ENCODE peak calls at places on chromosomes 12 and 14, in ten cellular contexts. U is tibial nerve, K is left ventricle myocardium inferior, F is body of pancreas, Z is mesenchymal stem cell, Q is astrocyte, Y is IMR-90, H is fibroblast of lung, A is transverse colon, P is lower lobe of right lung. J is an unnamed sample. For H3K4me1 and H3K27me3, the result is how much of the 10 kb centered on the place peaks cover.

GRCh38 chr14:50030049-50030448 is 86.3 kb downstream of the VCPKMT start:
- DNase-seq in U (no peak), K (no peak), F (no peak), Z (no peak), Q (no peak), Y (no peak), H (no peak), A (no peak), P (no peak), J (no peak)

GRCh38 chr14:101233016-101233355 is 328.3 kb upstream of the DIO3 start:
- DNase-seq in U (no peak), K (no peak), F (no peak), Z (no peak), Q (no peak), Y (no peak), H (no peak), A (no peak), P (no peak), J (no peak)

GRCh38 chr14:102592969-102593840 is 756 bp downstream of the RCOR1 start:
- DNase-seq in U (peak), K (peak), F (peak), Z (peak), Q (no peak), Y (peak), H (no peak), A (peak), P (peak), J (peak)

GRCh38 chr12:91383106-91383505 is 200.5 kb upstream of the DCN start:
- DNase-seq in U (no peak), K (no peak), F (no peak), Z (no peak), Q (no peak), Y (peak), H (peak), A (no peak), P (no peak), J (no peak)

GRCh38 chr12:103273645-103274044 is 222.1 kb downstream of the C12orf42 start:
- DNase-seq in U (no peak), K (no peak), F (no peak), Z (no peak), Q (no peak), Y (no peak), H (no peak), A (no peak), P (no peak), J (no peak)

GRCh38 chr12:117641885-117642284 is 280.5 kb upstream of the NOS1 start:
- DNase-seq in U (no peak), K (no peak), F (no peak), Z (no peak), Q (no peak), Y (no peak), H (no peak), A (no peak), P (no peak), J (no peak)

GRCh38 chr14:101791919-101792572 is 30.5 kb downstream of the PPP2R5C start:
- DNase-seq in U (no peak), K (no peak), F (no peak), Z (peak), Q (peak), Y (peak), H (peak), A (no peak), P (no peak), J (peak)

GRCh38 chr12:67795235-67795634 is 146.7 kb downstream of the DYRK2 start:
- DNase-seq in U (no peak), K (no peak), F (no peak), Z (no peak), Q (no peak), Y (peak), H (no peak), A (no peak), P (no peak), J (no peak)

GRCh38 chr12:116161588-116161987 is 115.9 kb downstream of the MED13L start:
- DNase-seq in U (no peak), K (no peak), F (no peak), Z (no peak), Q (no peak), Y (peak), H (peak), A (no peak), P (no peak), J (no peak)

GRCh38 chr14:104175041-104175440 is 36.7 kb downstream of the KIF26A start:
- DNase-seq in U (no peak), K (no peak), F (no peak), Z (no peak), Q (no peak), Y (no peak), H (no peak), A (no peak), P (no peak), J (no peak)

GRCh38 chr12:58416211-58416610 is 474.8 kb downstream of the ATP23 start:
- DNase-seq in U (no peak), K (no peak), F (no peak), Z (peak), Q (peak), Y (peak), H (peak), A (no peak), P (no peak), J (peak)

DNA sequence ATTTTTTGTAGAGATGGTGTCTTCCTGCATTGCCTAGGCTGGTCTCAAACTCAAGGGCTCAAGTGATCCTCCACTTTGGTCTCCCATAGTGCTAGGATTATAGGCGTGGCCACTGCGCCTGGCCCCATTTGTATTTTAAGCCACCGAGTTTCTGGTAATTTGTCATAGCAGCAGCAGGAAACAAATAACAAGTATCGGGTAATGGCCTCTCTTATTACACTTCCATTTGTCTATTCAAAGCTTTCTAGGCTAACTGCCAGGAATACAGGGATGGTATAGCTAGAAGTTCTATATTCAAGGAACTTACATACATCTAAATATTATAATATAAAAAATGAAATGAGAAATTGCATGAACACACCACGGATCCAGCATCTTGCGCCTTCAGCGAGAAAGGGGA is 9.4 kb downstream of the BDKRB1 start:
- DNase-seq in U (no peak), K (no peak), F (no peak), Z (no peak), Q (no peak), Y (peak), H (peak), A (no peak), P (no peak), J (no peak)
- H3K4me3 ChIP-seq in U (no peak), K (no peak), F (no peak), Z (no peak), Q (no peak), Y (no peak), H (no peak), A (no peak), P (no peak), J (no peak)

GRCh38 chr12:46361667-46362034 is 10.9 kb downstream of the SLC38A2 start:
- DNase-seq in U (no peak), K (no peak), F (no peak), Z (no peak), Q (no peak), Y (no peak), H (peak), A (no peak), P (no peak), J (no peak)
- H3K4me1 ChIP-seq in U (under half), K (half or more), F (half or more), Z (under half), Q (under half), Y (under half), H (under half), A (under half), P (under half), J (under half)

DNA sequence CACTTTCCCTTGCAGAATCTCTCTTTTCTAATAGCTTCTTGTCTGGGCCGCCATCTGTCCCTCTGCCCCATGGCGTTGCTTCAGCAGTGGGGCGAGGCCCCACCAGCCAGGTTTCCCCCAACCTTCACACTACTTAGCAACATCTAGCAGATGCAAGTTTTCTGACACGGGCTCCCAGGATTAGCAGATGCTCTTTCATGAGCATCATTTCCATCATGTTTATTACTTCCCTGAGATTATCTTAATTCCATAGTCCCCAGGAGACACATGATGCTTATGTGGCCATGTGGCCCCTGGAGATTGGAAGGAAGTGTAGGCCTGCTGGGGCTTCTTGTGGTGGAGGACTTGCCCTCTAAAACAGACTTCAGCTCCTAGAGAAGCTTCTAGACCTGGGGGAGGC is 102.0 kb upstream of the MYL2 start:
- DNase-seq in U (no peak), K (no peak), F (no peak), Z (no peak), Q (no peak), Y (no peak), H (no peak), A (no peak), P (no peak), J (no peak)
- H3K27me3 ChIP-seq in U (under half), K (half or more), F (under half), Z (under half), Q (under half), Y (under half), H (under half), A (under half), P (under half), J (under half)

GRCh38 chr12:52079576-52080402 is at the start of gene SMIM41:
- DNase-seq in U (no peak), K (no peak), F (no peak), Z (no peak), Q (no peak), Y (no peak), H (peak), A (no peak), P (peak), J (no peak)

GRCh38 chr12:52080403-52081201 is 1.1 kb downstream of the SMIM41 start:
- DNase-seq in U (no peak), K (no peak), F (no peak), Z (peak), Q (no peak), Y (no peak), H (no peak), A (no peak), P (no peak), J (no peak)

GRCh38 chr12:52082026-52082667 is 2.6 kb downstream of the SMIM41 start:
- DNase-seq in U (peak), K (peak), F (peak), Z (peak), Q (peak), Y (peak), H (peak), A (no peak), P (no peak), J (no peak)

GRCh38 chr12:52082668-52082987 is 3.1 kb downstream of the SMIM41 start:
- DNase-seq in U (no peak), K (no peak), F (no peak), Z (no peak), Q (no peak), Y (no peak), H (no peak), A (no peak), P (no peak), J (no peak)

GRCh38 chr12:52081263-52081733 is 1.8 kb downstream of the SMIM41 start:
- DNase-seq in U (no peak), K (no peak), F (no peak), Z (peak), Q (no peak), Y (no peak), H (peak), A (no peak), P (no peak), J (peak)
- H3K4me3 ChIP-seq in U (peak), K (peak), F (no peak), Z (no peak), Q (no peak), Y (no peak), H (peak), A (no peak), P (peak), J (no peak)

GRCh38 chr12:64085154-64085553 is 136.9 kb downstream of the KICS2 start:
- DNase-seq in U (no peak), K (no peak), F (no peak), Z (no peak), Q (no peak), Y (no peak), H (no peak), A (no peak), P (no peak), J (no peak)

GRCh38 chr12:64085996-64086395 is 136.1 kb downstream of the KICS2 start:
- DNase-seq in U (no peak), K (no peak), F (no peak), Z (no peak), Q (no peak), Y (peak), H (peak), A (no peak), P (no peak), J (no peak)

GRCh38 chr12:64090047-64090446 is 132.0 kb downstream of the KICS2 start:
- DNase-seq in U (no peak), K (no peak), F (no peak), Z (peak), Q (no peak), Y (no peak), H (no peak), A (no peak), P (no peak), J (no peak)

GRCh38 chr12:64088431-64089349 is 133.4 kb downstream of the KICS2 start:
- DNase-seq in U (peak), K (peak), F (peak), Z (peak), Q (peak), Y (peak), H (peak), A (peak), P (no peak), J (peak)

GRCh38 chr12:64086946-64087345 is 135.2 kb downstream of the KICS2 start:
- DNase-seq in U (no peak), K (no peak), F (no peak), Z (no peak), Q (no peak), Y (peak), H (no peak), A (no peak), P (no peak), J (no peak)
- H3K4me1 ChIP-seq in U (under half), K (half or more), F (under half), Z (under half), Q (under half), Y (under half), H (under half), A (under half), P (half or more), J (under half)

GRCh38 chr14:26204362-26204953 is 393.4 kb downstream of the NOVA1 start:
- DNase-seq in U (no peak), K (no peak), F (no peak), Z (peak), Q (no peak), Y (no peak), H (peak), A (no peak), P (no peak), J (no peak)

GRCh38 chr14:26200675-26201074 is 397.2 kb downstream of the NOVA1 start:
- DNase-seq in U (no peak), K (no peak), F (no peak), Z (peak), Q (peak), Y (peak), H (peak), A (no peak), P (no peak), J (no peak)

GRCh38 chr14:26194816-26195215 is 403.0 kb downstream of the NOVA1 start:
- DNase-seq in U (no peak), K (no peak), F (no peak), Z (no peak), Q (no peak), Y (no peak), H (no peak), A (no peak), P (no peak), J (no peak)

GRCh38 chr14:26199599-26200370 is 398.0 kb downstream of the NOVA1 start:
- DNase-seq in U (no peak), K (no peak), F (no peak), Z (peak), Q (peak), Y (no peak), H (peak), A (no peak), P (no peak), J (peak)

DNA sequence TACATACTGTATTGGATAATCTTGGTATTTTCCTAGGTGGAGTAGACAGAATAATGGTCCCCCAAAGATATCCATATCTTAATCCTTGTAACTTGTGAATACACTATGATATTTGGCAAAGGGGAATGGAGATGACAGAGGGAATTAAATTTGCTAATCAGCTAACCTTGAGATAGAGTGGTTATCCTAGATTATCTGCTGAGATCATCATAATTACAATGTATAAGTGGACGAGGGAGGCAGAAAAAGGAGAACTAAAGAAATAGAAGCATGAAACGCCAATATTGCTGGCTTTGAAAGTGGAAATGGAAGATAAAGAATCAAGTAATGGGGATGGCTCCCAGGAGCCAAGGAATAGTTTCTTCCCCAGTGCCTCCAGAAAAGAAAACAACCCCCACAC is 398.7 kb downstream of the NOVA1 start:
- DNase-seq in U (no peak), K (no peak), F (no peak), Z (no peak), Q (no peak), Y (no peak), H (no peak), A (no peak), P (no peak), J (no peak)
- H3K27me3 ChIP-seq in U (under half), K (under half), F (under half), Z (under half), Q (half or more), Y (under half), H (under half), A (under half), P (under half), J (under half)